ENCODE peak calls at places on chromosomes 6 and 20, in four cellular contexts. N is NB4; Z is stimulated activated naive B cell treated with anti-CD40 and anti-IgM and Interleukin-4, amounts not matched to agents 10 μg/mL and 1 μg/mL and 100 μg/mL, for 72 hours; I is neuronal stem cell. Y is an unnamed sample.

GRCh38 chr6:20985821-20986220 is 451.6 kb downstream of the CDKAL1 start:
- DNase-seq in I (no peak), Z (no peak), N (no peak), Y (no peak)

GRCh38 chr20:57658447-57659130 is 38.4 kb upstream of the ZBP1 start:
- DNase-seq in I (no peak), N (no peak), Z (no peak), Y (peak)

GRCh38 chr6:108565893-108566292 is 5.2 kb downstream of the FOXO3 start:
- DNase-seq in N (peak), Z (peak), I (no peak), Y (no peak)

GRCh38 chr20:57407541-57407956 is 16.4 kb downstream of the RBM38 start:
- DNase-seq in Z (no peak), N (no peak), I (no peak), Y (peak)

GRCh38 chr6:118529756-118530155 is 18.3 kb upstream of the PLN start:
- DNase-seq in N (no peak), I (no peak), Z (no peak), Y (no peak)

GRCh38 chr20:34669094-34669493 is 7.8 kb downstream of the PIGU start:
- DNase-seq in N (no peak), Z (no peak), I (no peak), Y (no peak)

GRCh38 chr6:117288083-117288715 is 22.8 kb downstream of the VGLL2 start:
- DNase-seq in N (no peak), I (no peak), Z (no peak), Y (no peak)

GRCh38 chr20:35699914-35700624 is 864 bp downstream of the ROMO1 start:
- DNase-seq in I (no peak), N (no peak), Z (no peak), Y (no peak)

GRCh38 chr6:45830441-45831139 is 185.1 kb downstream of the CLIC5 start:
- DNase-seq in N (peak), I (no peak), Z (peak), Y (no peak)

GRCh38 chr6:157245486-157245885 is 77.8 kb downstream of the TMEM242 start:
- DNase-seq in I (no peak), N (no peak), Z (no peak), Y (no peak)

Y was measured in CD8-positive, alpha-beta T cell.